ENCODE peak calls at places on chromosomes 3 and 15, in nine cellular contexts. I is NCI-H2081, Y is KBM-7, A is NCI-H69, U is dermis blood vessel endothelial cell, K is astrocyte of the spinal cord, T is hepatic stellate cell, X is pancreas, V is heart left ventricle. W is an unnamed sample.

GRCh38 chr3:184145120-184145524 is 10.0 kb downstream of the EIF2B5 start:
- DNase-seq in I (peak; percentile 84), Y (peak; percentile 41), A (peak; percentile 70), U (peak; percentile 73), K (peak; percentile 48), T (no peak), X (peak; percentile 63), V (no peak), W (peak; percentile 71)

GRCh38 chr3:119743921-119744320 is 38.0 kb upstream of the NR1I2 start:
- DNase-seq in I (no peak), Y (no peak), A (no peak), U (no peak), K (no peak), T (no peak), X (no peak), V (no peak), W (no peak)

GRCh38 chr3:1439395-1439794 is 346.6 kb downstream of the CNTN6 start:
- DNase-seq in I (no peak), Y (peak; percentile 16), A (peak; percentile 25), U (no peak), K (no peak), T (no peak), X (peak; percentile 17), V (no peak), W (no peak)

GRCh38 chr15:78726870-78727551 is 84.3 kb downstream of the ADAMTS7 start:
- DNase-seq in I (peak; percentile 28), Y (peak; percentile 83), A (peak; percentile 64), U (no peak), K (peak; percentile 5), T (no peak), X (no peak), V (no peak), W (no peak)

GRCh38 chr15:99403597-99403996 is 152.3 kb downstream of the LRRC28 start:
- DNase-seq in I (no peak), Y (no peak), A (peak; percentile 32), U (no peak), K (no peak), T (no peak), X (no peak), V (no peak), W (no peak)

GRCh38 chr3:4820296-4821121 is 158.7 kb upstream of the BHLHE40 start:
- DNase-seq in I (no peak), Y (no peak), A (no peak), U (no peak), K (no peak), T (no peak), X (no peak), V (no peak), W (peak; percentile 74)

GRCh38 chr3:67876261-67876660 is 221.8 kb upstream of the SUCLG2 start:
- DNase-seq in I (no peak), Y (no peak), A (no peak), U (no peak), K (peak; percentile 24), T (no peak), X (no peak), V (no peak), W (no peak)

GRCh38 chr15:48337626-48338025 is 6.4 kb downstream of the DUT start:
- DNase-seq in I (no peak), Y (no peak), A (no peak), U (no peak), K (no peak), T (no peak), X (no peak), V (no peak), W (no peak)

GRCh38 chr3:50632450-50632849 is 15.5 kb downstream of the MAPKAPK3 start:
- DNase-seq in I (no peak), Y (peak; percentile 65), A (no peak), U (no peak), K (no peak), T (no peak), X (no peak), V (no peak), W (no peak)

W was measured in activated effector memory CD4-positive, alpha-beta T cell treated with anti-CD3 and anti-CD28 coated beads, Interleukin-2, amount 50 U/mL, for 16 hours.